ENCODE peak calls at places on chromosomes 16 and 17, in four cellular contexts. X is posterior cingulate gyrus; U is cardiac septum; W is stimulated activated CD4-positive, alpha-beta T cell treated with anti-CD3 and anti-CD28 coated beads, Interleukin-4, amount 100 ng/mL, for 4 hours. R is an unnamed sample.

GRCh38 chr17:77391668-77392375 is 251.1 kb downstream of the SEC14L1 start:
- DNase-seq in X (no peak), U (no peak), W (no peak), R (peak; percentile 75)

GRCh38 chr17:73410586-73411329 is 99.0 kb upstream of the CDC42EP4 start:
- DNase-seq in X (no peak), U (no peak), W (no peak), R (no peak)

GRCh38 chr16:2686912-2687507 is 4.7 kb downstream of the KCTD5 start:
- DNase-seq in U (peak; percentile 85), X (no peak), W (no peak), R (peak; percentile 44)

GRCh38 chr16:67460168-67460567 is 20.8 kb downstream of the ATP6V0D1 start:
- DNase-seq in X (no peak), U (no peak), W (no peak), R (no peak)

GRCh38 chr16:53502331-53503269 is at the start of gene AKTIP:
- DNase-seq in U (no peak), X (peak; percentile 77), W (peak; percentile 66), R (peak; percentile 23)

GRCh38 chr17:42676424-42677011 is at the start of gene PLEKHH3:
- DNase-seq in W (no peak), X (no peak), U (no peak), R (no peak)

GRCh38 chr17:79324219-79324618 is 249.6 kb downstream of the ENGASE start:
- DNase-seq in X (no peak), U (no peak), W (no peak), R (no peak)

GRCh38 chr17:65057520-65058075 is 1.1 kb upstream of the GNA13 start:
- DNase-seq in U (peak; percentile 77), X (no peak), W (no peak), R (no peak)

GRCh38 chr17:68291836-68292688 is 767 bp downstream of the ARSG start:
- DNase-seq in U (peak; percentile 95), X (peak; percentile 64), W (peak; percentile 82), R (peak; percentile 97)

GRCh38 chr17:67628580-67629013 is 89.1 kb upstream of the NOL11 start:
- DNase-seq in X (no peak), W (no peak), U (no peak), R (no peak)

GRCh38 chr17:40115101-40115436 is 6.7 kb upstream of the MSL1 start:
- DNase-seq in U (no peak), W (no peak), X (no peak), R (no peak)

GRCh38 chr17:2814499-2815341 is 18.5 kb downstream of the RAP1GAP2 start:
- DNase-seq in U (peak; percentile 84), X (no peak), W (peak; percentile 70), R (peak; percentile 88)

GRCh38 chr16:81432899-81433560 is 11.6 kb upstream of the CMIP start:
- DNase-seq in W (no peak), U (no peak), X (no peak), R (no peak)

GRCh38 chr17:8122923-8123694 is 797 bp downstream of the HES7 start:
- DNase-seq in X (no peak), U (no peak), W (peak; percentile 51), R (peak; percentile 54)

GRCh38 chr17:4584125-4584834 is at the start of gene SMTNL2:
- DNase-seq in U (no peak), X (no peak), W (peak; percentile 34), R (no peak)

GRCh38 chr17:71713846-71714245 is 407.0 kb upstream of the SOX9 start:
- DNase-seq in U (no peak), W (no peak), X (no peak), R (no peak)

GRCh38 chr17:65743313-65743665 is 181.8 kb upstream of the AXIN2 start:
- DNase-seq in X (no peak), W (no peak), U (no peak), R (no peak)

GRCh38 chr16:70660672-70661350 is 14.5 kb downstream of the IL34 start:
- DNase-seq in W (no peak), U (no peak), X (peak; percentile 8), R (no peak)

GRCh38 chr17:36722121-36722902 is 120.9 kb downstream of the MRM1 start:
- DNase-seq in W (peak; percentile 77), X (peak; percentile 61), U (peak; percentile 78), R (peak; percentile 82)

GRCh38 chr17:19747829-19748806 is at the start of gene ALDH3A1:
- DNase-seq in X (no peak), U (no peak), W (no peak), R (no peak)

GRCh38 chr16:15949210-15950166 is at the start of gene ABCC1:
- DNase-seq in W (peak; percentile 63), U (no peak), X (peak; percentile 10), R (peak; percentile 57)

GRCh38 chr17:13153036-13153435 is 135.2 kb upstream of the ELAC2 start:
- DNase-seq in X (no peak), U (no peak), W (no peak), R (no peak)

GRCh38 chr16:1534021-1535020 is 855 bp downstream of the TMEM204 start:
- DNase-seq in X (no peak), W (peak; percentile 43), U (no peak), R (no peak)

GRCh38 chr17:46979023-46979870 is at the start of gene RPRML:
- DNase-seq in W (peak; percentile 40), U (peak; percentile 41), X (peak; percentile 51), R (peak; percentile 24)

GRCh38 chr16:69110406-69110805 is 5.0 kb downstream of the HAS3 start:
- DNase-seq in U (peak; percentile 20), W (no peak), X (no peak), R (no peak)

GRCh38 chr17:57995076-57995956 is 7.3 kb upstream of the VEZF1 start:
- DNase-seq in W (peak; percentile 24), X (peak; percentile 47), U (peak; percentile 78), R (peak; percentile 56)

GRCh38 chr16:58301052-58301451 is 6.2 kb upstream of the PRSS54 start:
- DNase-seq in U (no peak), X (no peak), W (no peak), R (no peak)

GRCh38 chr17:80455328-80455710 is 21.1 kb downstream of the NPTX1 start:
- DNase-seq in U (no peak), W (peak; percentile 40), X (no peak), R (no peak)

GRCh38 chr17:19647697-19648474 is 665 bp upstream of the ALDH3A2 start:
- DNase-seq in X (peak; percentile 70), U (peak; percentile 83), W (no peak), R (no peak)

GRCh38 chr17:65154770-65155589 is 17.8 kb downstream of the RGS9 start:
- DNase-seq in U (no peak), W (no peak), X (no peak), R (no peak)

GRCh38 chr17:53227101-53227500 is 595.6 kb upstream of the KIF2B start:
- DNase-seq in U (no peak), W (no peak), X (no peak), R (no peak)

GRCh38 chr17:56913867-56914640 is at the start of gene TRIM25:
- DNase-seq in W (peak; percentile 91), X (peak; percentile 74), U (peak; percentile 97), R (peak; percentile 85)

GRCh38 chr17:65529040-65529633 is 32.3 kb downstream of the AXIN2 start:
- DNase-seq in W (no peak), U (no peak), X (no peak), R (no peak)

GRCh38 chr16:81885976-81886586 is 107.0 kb downstream of the PLCG2 start:
- DNase-seq in W (no peak), X (no peak), U (no peak), R (no peak)